ENCODE peak calls at places on chromosomes 11 and 22, in seven cellular contexts. Q, N, O, R, K, F and Y are unnamed samples. For H3K9me3, the result is how much of the 10 kb centered on the place peaks cover.

GRCh38 chr22:28986366-28986765 is 75.3 kb downstream of the C22orf31 start:
- DNase-seq in Q (no peak), N (no peak), O (no peak), R (no peak), K (no peak), F (no peak), Y (no peak)

GRCh38 chr11:133339495-133340140 is 192.7 kb downstream of the OPCML start:
- DNase-seq in Q (no peak), N (no peak), O (no peak), R (no peak), K (no peak), F (no peak), Y (no peak)

GRCh38 chr11:7060828-7061227 is 28.0 kb upstream of the RBMXL2 start:
- DNase-seq in Q (no peak), N (no peak), O (no peak), R (no peak), K (no peak), F (peak), Y (no peak)

GRCh38 chr11:118338637-118339061 is 3.9 kb downstream of the CD3D start:
- DNase-seq in Q (no peak), N (no peak), O (peak), R (peak), K (peak), F (peak), Y (peak)

GRCh38 chr11:117997436-117998200 is 11.4 kb downstream of the IL10RA start:
- DNase-seq in Q (no peak), N (no peak), O (no peak), R (no peak), K (no peak), F (no peak), Y (no peak)

GRCh38 chr22:39368402-39368801 is 18.6 kb downstream of the SYNGR1 start:
- DNase-seq in Q (no peak), N (no peak), O (no peak), R (no peak), K (no peak), F (no peak), Y (no peak)

GRCh38 chr11:125348704-125349635 is 147.1 kb downstream of the FEZ1 start:
- DNase-seq in Q (no peak), N (peak), O (peak), R (peak), K (peak), F (peak), Y (no peak)

GRCh38 chr11:133860151-133860550 is 14.8 kb upstream of the SPATA19 start:
- DNase-seq in Q (no peak), N (no peak), O (no peak), R (no peak), K (no peak), F (no peak), Y (no peak)

GRCh38 chr11:30917859-30918478 is 331.8 kb upstream of the MPPED2 start:
- DNase-seq in Q (no peak), N (peak), O (peak), R (peak), K (no peak), F (peak), Y (no peak)

GRCh38 chr11:6631356-6631890 is 12.2 kb upstream of the TPP1 start:
- DNase-seq in Q (no peak), N (no peak), O (no peak), R (no peak), K (no peak), F (no peak), Y (no peak)

GRCh38 chr22:44488354-44488753 is 9.7 kb downstream of the RTL6 start:
- DNase-seq in Q (peak), N (no peak), O (no peak), R (no peak), K (no peak), F (no peak), Y (no peak)

GRCh38 chr11:848988-849824 is 6.6 kb downstream of the TSPAN4 start:
- DNase-seq in Q (no peak), N (no peak), O (peak), R (no peak), K (no peak), F (no peak), Y (peak)

GRCh38 chr22:43996170-43996980 is 27.7 kb upstream of the PARVB start:
- DNase-seq in Q (no peak), N (no peak), O (no peak), R (peak), K (peak), F (no peak), Y (peak)

GRCh38 chr11:35584321-35584720 is 33.9 kb upstream of the FJX1 start:
- DNase-seq in Q (no peak), N (no peak), O (no peak), R (no peak), K (no peak), F (peak), Y (no peak)

GRCh38 chr11:97140885-97141494 is 751.2 kb downstream of the JRKL start:
- DNase-seq in Q (no peak), N (no peak), O (peak), R (no peak), K (no peak), F (peak), Y (no peak)

GRCh38 chr11:65640483-65641207 is 2.7 kb downstream of the SIPA1 start:
- DNase-seq in Q (no peak), N (no peak), O (peak), R (peak), K (peak), F (no peak), Y (no peak)

GRCh38 chr11:106708348-106708747 is 309.9 kb downstream of the GUCY1A2 start:
- DNase-seq in Q (no peak), N (no peak), O (no peak), R (no peak), K (no peak), F (no peak), Y (no peak)

GRCh38 chr11:9982127-9982795 is 311.8 kb downstream of the SBF2 start:
- DNase-seq in Q (no peak), N (no peak), O (no peak), R (no peak), K (no peak), F (peak), Y (no peak)

GRCh38 chr11:2517016-2517385 is 72.2 kb downstream of the KCNQ1 start:
- DNase-seq in Q (no peak), N (no peak), O (no peak), R (no peak), K (no peak), F (no peak), Y (peak)

GRCh38 chr11:27512238-27512637 is 5.7 kb upstream of the LIN7C start:
- DNase-seq in Q (no peak), N (no peak), O (no peak), R (no peak), K (no peak), F (no peak), Y (no peak)

GRCh38 chr22:40661661-40662060 is 17.6 kb upstream of the MCHR1 start:
- DNase-seq in Q (no peak), N (no peak), O (no peak), R (no peak), K (no peak), F (peak), Y (no peak)

GRCh38 chr11:19276859-19277808 is 36.4 kb upstream of the E2F8 start:
- DNase-seq in Q (no peak), N (peak), O (no peak), R (no peak), K (peak), F (peak), Y (no peak)

GRCh38 chr11:121467965-121468364 is 15.2 kb upstream of the SORL1-AS1 start:
- DNase-seq in Q (no peak), N (no peak), O (no peak), R (peak), K (no peak), F (peak), Y (peak)

GRCh38 chr11:61602775-61603569 is 22.1 kb upstream of the SYT7 start:
- DNase-seq in Q (peak), N (no peak), O (no peak), R (no peak), K (peak), F (peak), Y (no peak)

GRCh38 chr11:110296226-110297081 is at the start of gene RDX:
- DNase-seq in Q (peak), N (peak), O (peak), R (peak), K (peak), F (peak), Y (peak)

GRCh38 chr11:67410369-67410831 is 5.1 kb upstream of the CARNS1 start:
- DNase-seq in Q (no peak), N (no peak), O (no peak), R (no peak), K (no peak), F (no peak), Y (no peak)

GRCh38 chr11:88384678-88385015 is 47.1 kb upstream of the CTSC start:
- DNase-seq in Q (no peak), N (no peak), O (no peak), R (no peak), K (no peak), F (peak), Y (no peak)

GRCh38 chr11:66365166-66365565 is 6.4 kb downstream of the SLC29A2 start:
- DNase-seq in Q (no peak), N (no peak), O (no peak), R (no peak), K (peak), F (no peak), Y (no peak)

GRCh38 chr11:122019908-122020694 is 95.9 kb downstream of the BLID start:
- DNase-seq in Q (no peak), N (no peak), O (no peak), R (no peak), K (no peak), F (no peak), Y (no peak)

GRCh38 chr22:38261478-38261803 is 11.4 kb downstream of the TMEM184B start:
- DNase-seq in Q (no peak), N (no peak), O (no peak), R (no peak), K (no peak), F (peak), Y (no peak)

GRCh38 chr11:798093-798713 is at the start of gene SLC25A22:
- DNase-seq in Q (no peak), N (peak), O (peak), R (peak), K (peak), F (peak), Y (peak)

GRCh38 chr22:35971418-35972119 is 57.1 kb downstream of the RBFOX2 start:
- DNase-seq in Q (no peak), N (no peak), O (peak), R (no peak), K (no peak), F (peak), Y (no peak)

GRCh38 chr11:117286588-117286987 is 4.6 kb upstream of the BACE1-AS start:
- DNase-seq in Q (no peak), N (no peak), O (no peak), R (no peak), K (no peak), F (no peak), Y (no peak)

GRCh38 chr11:67409261-67409666 is 5.4 kb downstream of the TBC1D10C start:
- DNase-seq in Q (no peak), N (no peak), O (peak), R (peak), K (peak), F (no peak), Y (peak)

GRCh38 chr11:61129608-61130523 is 27.6 kb downstream of the CD5 start:
- DNase-seq in Q (peak), N (peak), O (peak), R (peak), K (peak), F (peak), Y (peak)

GRCh38 chr22:48743601-48744282 is 1083.9 kb downstream of the BRD1 start:
- DNase-seq in Q (peak), N (no peak), O (no peak), R (no peak), K (peak), F (no peak), Y (no peak)
- H3K9me3 ChIP-seq in Q (under half), N (under half), O (under half), R (under half), K (under half), F (under half), Y (under half)

DNA sequence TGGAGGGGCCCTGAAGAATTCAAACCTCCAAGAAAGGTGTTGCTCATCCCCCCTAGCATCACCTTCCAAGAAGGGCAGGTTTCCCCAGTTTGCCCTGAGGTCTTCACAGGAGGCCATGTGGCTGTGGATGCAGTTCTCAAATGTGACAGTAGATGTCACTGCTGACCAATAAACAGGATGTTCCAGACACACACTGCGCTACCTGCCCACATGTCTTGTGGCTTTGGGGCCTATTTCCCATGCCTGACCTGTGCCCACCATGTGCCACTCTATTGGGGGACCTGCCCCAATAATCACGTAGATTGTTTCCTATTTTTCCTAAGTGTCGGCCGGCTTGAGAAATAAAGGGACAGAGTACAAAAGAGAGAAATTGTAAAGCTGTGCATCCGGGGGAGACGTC is 4.5 kb downstream of the GSTT2 start:
- DNase-seq in Q (no peak), N (no peak), O (peak), R (no peak), K (no peak), F (peak), Y (peak)
- H3K9me3 ChIP-seq in Q (under half), N (under half), O (under half), R (under half), K (under half), F (under half), Y (under half)

GRCh38 chr11:12667646-12668045 is 6.6 kb upstream of the TEAD1 start:
- DNase-seq in Q (no peak), N (no peak), O (no peak), R (no peak), K (no peak), F (no peak), Y (no peak)

GRCh38 chr11:12669930-12670329 is 4.3 kb upstream of the TEAD1 start:
- DNase-seq in Q (no peak), N (no peak), O (no peak), R (no peak), K (no peak), F (no peak), Y (no peak)

GRCh38 chr11:12668166-12668565 is 6.1 kb upstream of the TEAD1 start:
- DNase-seq in Q (no peak), N (no peak), O (no peak), R (no peak), K (no peak), F (no peak), Y (no peak)

GRCh38 chr11:12664410-12664809 is 9.8 kb upstream of the TEAD1 start:
- DNase-seq in Q (no peak), N (no peak), O (no peak), R (no peak), K (no peak), F (no peak), Y (no peak)

GRCh38 chr11:12666905-12667304 is 7.3 kb upstream of the TEAD1 start:
- DNase-seq in Q (no peak), N (no peak), O (no peak), R (no peak), K (no peak), F (no peak), Y (no peak)
- H3K9me3 ChIP-seq in Q (under half), N (under half), O (under half), R (under half), K (under half), F (under half), Y (under half)

DNA sequence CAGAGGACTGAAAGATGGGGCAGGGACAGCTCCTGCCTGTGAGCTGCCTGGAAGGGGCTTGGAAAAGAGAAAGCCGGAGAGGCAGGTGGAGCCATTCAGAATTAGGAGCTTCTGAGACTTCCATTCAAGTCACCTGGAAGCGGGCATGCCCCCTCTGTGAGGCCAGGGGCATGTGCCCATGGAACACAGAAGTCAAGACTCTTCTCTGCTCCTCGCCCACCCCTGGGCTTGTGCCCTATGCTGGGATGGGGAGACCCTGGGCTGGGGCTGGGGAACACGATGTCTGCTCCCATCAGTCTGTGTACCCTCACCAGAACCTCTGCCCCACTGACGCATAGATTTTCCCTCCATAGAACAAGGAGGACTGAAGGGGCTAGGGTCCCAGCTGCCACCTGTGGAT is 372.0 kb downstream of the SHANK2 start:
- DNase-seq in Q (no peak), N (no peak), O (no peak), R (no peak), K (no peak), F (no peak), Y (no peak)
- H3K9me3 ChIP-seq in Q (under half), N (under half), O (under half), R (under half), K (under half), F (under half), Y (under half)

GRCh38 chr22:30984317-30984716 is 15.3 kb downstream of the TUG1 start:
- DNase-seq in Q (no peak), N (no peak), O (no peak), R (no peak), K (no peak), F (no peak), Y (no peak)
- H3K9me3 ChIP-seq in Q (under half), N (under half), O (under half), R (under half), K (under half), F (under half), Y (under half)

GRCh38 chr22:49196046-49196511 is 631.6 kb downstream of the BRD1 start:
- DNase-seq in Q (no peak), N (no peak), O (no peak), R (no peak), K (no peak), F (no peak), Y (no peak)
- H3K9me3 ChIP-seq in Q (under half), N (under half), O (under half), R (under half), K (under half), F (under half), Y (under half)

GRCh38 chr11:74538680-74539079 is 45.2 kb upstream of the LIPT2 start:
- DNase-seq in Q (no peak), N (no peak), O (no peak), R (no peak), K (no peak), F (peak), Y (no peak)

GRCh38 chr11:74540270-74540669 is 46.7 kb upstream of the LIPT2 start:
- DNase-seq in Q (no peak), N (no peak), O (peak), R (no peak), K (no peak), F (no peak), Y (no peak)

GRCh38 chr11:74546752-74547151 is 45.6 kb upstream of the POLD3 start:
- DNase-seq in Q (no peak), N (no peak), O (no peak), R (no peak), K (peak), F (no peak), Y (no peak)

GRCh38 chr11:74543991-74544390 is 48.4 kb upstream of the POLD3 start:
- DNase-seq in Q (no peak), N (no peak), O (peak), R (no peak), K (no peak), F (no peak), Y (no peak)

DNA sequence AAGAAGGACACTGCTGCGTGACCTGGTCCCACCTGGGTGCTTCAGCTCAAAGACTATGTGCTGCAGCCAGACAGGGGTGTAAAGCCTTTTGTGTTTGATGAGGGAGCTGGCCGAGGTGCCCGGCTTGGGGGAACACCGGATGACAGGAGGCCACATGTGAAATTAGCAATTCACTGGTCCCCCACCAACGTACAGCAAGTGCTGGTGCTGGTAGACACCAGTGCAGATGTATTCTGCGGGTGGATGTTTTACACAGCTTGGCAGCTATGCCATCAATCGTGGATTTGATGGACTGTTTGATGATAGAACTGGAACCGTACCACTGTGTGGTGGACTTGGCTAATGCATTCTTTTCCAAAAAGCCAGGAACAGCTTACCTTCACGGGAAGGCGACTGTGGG is 47.9 kb upstream of the LIPT2 start:
- DNase-seq in Q (no peak), N (no peak), O (no peak), R (no peak), K (no peak), F (no peak), Y (no peak)
- H3K9me3 ChIP-seq in Q (under half), N (under half), O (under half), R (under half), K (under half), F (under half), Y (under half)

DNA sequence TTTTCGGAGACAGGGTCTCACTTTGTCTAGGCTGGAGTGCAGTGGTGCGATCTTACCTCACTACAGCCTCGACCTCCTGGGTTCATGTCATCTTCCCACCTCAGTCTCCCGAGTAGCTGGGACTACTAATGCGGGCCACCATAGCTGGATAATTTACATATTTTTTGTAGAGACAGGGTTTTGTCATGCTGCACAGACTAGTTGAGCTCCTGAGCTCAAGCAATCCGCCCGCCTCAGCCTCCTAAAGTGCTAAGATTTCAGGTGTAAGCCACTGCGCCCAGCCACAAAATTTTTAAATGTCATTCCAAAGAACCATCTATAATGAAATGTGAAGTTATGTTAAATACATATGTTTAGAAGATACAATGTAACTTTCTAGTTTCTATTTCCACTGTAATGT is 4747.7 kb upstream of the OR11H1 start:
- DNase-seq in Q (no peak), N (no peak), O (no peak), R (no peak), K (no peak), F (no peak), Y (no peak)
- H3K9me3 ChIP-seq in Q (under half), N (under half), O (under half), R (under half), K (half or more), F (under half), Y (under half)